ENCODE peak calls at places on chromosomes 12 and 14, in ten cellular contexts. R, J, V, A, H, L, W, B, D and N are unnamed samples.

GRCh38 chr12:98686603-98687002 is 41.5 kb downstream of the APAF1 start:
- DNase-seq in L (no peak), H (no peak), W (no peak), R (no peak), J (no peak), V (no peak), D (no peak), A (no peak), B (no peak), N (no peak)

GRCh38 chr14:20219033-20219432 is 4.5 kb upstream of the OR11H6 start:
- DNase-seq in L (no peak), D (no peak), W (no peak), J (no peak), B (no peak), V (no peak), A (no peak), H (no peak), R (peak; percentile 12), N (no peak)

GRCh38 chr14:61296707-61297502 is 15.8 kb upstream of the TMEM30B start:
- DNase-seq in R (peak; percentile 66), W (peak; percentile 37), D (peak; percentile 39), A (no peak), J (no peak), L (peak; percentile 31), B (peak; percentile 23), H (no peak), V (peak; percentile 44), N (peak; percentile 47)

GRCh38 chr14:100827751-100828447 is 2.0 kb downstream of the MEG3 start:
- DNase-seq in R (peak; percentile 83), B (peak; percentile 32), A (no peak), D (peak; percentile 74), W (no peak), V (no peak), L (no peak), H (no peak), J (no peak), N (peak; percentile 11)

GRCh38 chr14:101497910-101498860 is 63.1 kb upstream of the DIO3 start:
- DNase-seq in D (no peak), B (no peak), J (peak; percentile 15), A (no peak), L (no peak), V (no peak), W (no peak), H (no peak), R (no peak), N (no peak)

GRCh38 chr12:101490286-101490920 is 15.3 kb downstream of the SPIC start:
- DNase-seq in R (no peak), A (no peak), V (peak; percentile 29), H (no peak), B (peak; percentile 22), D (peak; percentile 9), L (peak; percentile 64), W (no peak), J (no peak), N (peak; percentile 46)

GRCh38 chr12:13194462-13195110 is 1.9 kb upstream of the EMP1 start:
- DNase-seq in H (no peak), A (no peak), L (no peak), V (no peak), J (no peak), R (no peak), B (no peak), D (no peak), W (no peak), N (peak; percentile 70)

GRCh38 chr14:24858684-24859083 is 191.3 kb downstream of the STXBP6 start:
- DNase-seq in R (no peak), V (no peak), J (no peak), A (no peak), W (no peak), H (no peak), B (no peak), D (no peak), L (no peak), N (no peak)

GRCh38 chr12:111363578-111363977 is 5.3 kb downstream of the PHETA1 start:
- DNase-seq in A (peak; percentile 34), J (no peak), H (no peak), V (no peak), R (peak; percentile 65), D (peak; percentile 58), B (no peak), W (peak; percentile 52), L (no peak), N (peak; percentile 69)

GRCh38 chr12:54463034-54463433 is 10.4 kb downstream of the GTSF1 start:
- DNase-seq in R (peak; percentile 72), B (no peak), W (no peak), H (no peak), D (peak; percentile 58), V (no peak), A (no peak), L (no peak), J (no peak), N (no peak)

GRCh38 chr14:105316968-105317498 is 2.5 kb downstream of the PACS2 start:
- DNase-seq in A (no peak), B (no peak), D (no peak), L (no peak), V (no peak), W (no peak), R (peak; percentile 50), J (peak; percentile 52), H (no peak), N (no peak)

GRCh38 chr12:122182887-122183587 is at the start of gene LRRC43:
- DNase-seq in H (no peak), L (no peak), W (no peak), A (no peak), J (no peak), B (no peak), R (peak; percentile 71), D (peak; percentile 39), V (peak; percentile 20), N (peak; percentile 51)

GRCh38 chr12:66590276-66590675 is 88.6 kb downstream of the GRIP1 start:
- DNase-seq in A (no peak), V (no peak), D (no peak), R (no peak), W (no peak), J (no peak), B (no peak), H (no peak), L (no peak), N (no peak)

GRCh38 chr12:116138380-116138779 is 139.1 kb downstream of the MED13L start:
- DNase-seq in R (peak; percentile 44), L (no peak), V (no peak), D (peak; percentile 29), A (peak; percentile 29), H (no peak), W (no peak), B (no peak), J (no peak), N (no peak)

GRCh38 chr14:20808084-20808483 is 5.4 kb upstream of the RNASE1 start:
- DNase-seq in B (no peak), D (no peak), J (no peak), L (no peak), A (no peak), W (no peak), H (no peak), R (no peak), V (no peak), N (no peak)

GRCh38 chr12:43937947-43938346 is 102.1 kb downstream of the TMEM117 start:
- DNase-seq in R (peak; percentile 11), B (peak; percentile 4), V (peak; percentile 11), L (peak; percentile 33), D (peak; percentile 9), H (no peak), W (no peak), J (no peak), A (no peak), N (no peak)

GRCh38 chr12:123293178-123293760 is 21.6 kb upstream of the CDK2AP1 start:
- DNase-seq in R (no peak), J (no peak), D (no peak), V (no peak), B (no peak), A (no peak), H (no peak), W (no peak), L (no peak), N (no peak)

GRCh38 chr12:66071556-66071955 is 59.0 kb downstream of the LLPH start:
- DNase-seq in V (peak; percentile 11), H (no peak), L (no peak), J (no peak), D (no peak), B (no peak), W (no peak), R (no peak), A (no peak), N (no peak)

GRCh38 chr12:62866451-62867082 is 68.4 kb downstream of the PPM1H start:
- DNase-seq in W (peak; percentile 22), A (peak; percentile 35), B (peak; percentile 78), H (no peak), J (no peak), L (no peak), V (no peak), D (peak; percentile 90), R (peak; percentile 68), N (peak; percentile 83)

GRCh38 chr14:70473825-70474224 is 21.9 kb downstream of the ADAM21 start:
- DNase-seq in H (no peak), B (no peak), L (no peak), V (no peak), A (no peak), R (no peak), W (no peak), D (no peak), J (no peak), N (no peak)